ENCODE peak calls at places on chromosomes 7 and 10, in nine cellular contexts. T, M, S, D, O, I, V, N and L are unnamed samples.
A peak's percentile ranks its signal among the peaks of the same experiment; 100 is the strongest.

GRCh38 chr7:112074464-112074863 is 131.7 kb downstream of the DOCK4 start:
- DNase-seq in T (no peak), M (no peak), S (no peak), D (no peak), O (no peak), I (no peak), V (no peak), N (no peak), L (no peak)

GRCh38 chr7:100372694-100373093 is 593 bp upstream of the PILRA start:
- DNase-seq in T (no peak), M (no peak), S (no peak), D (no peak), O (no peak), I (no peak), V (no peak), N (no peak), L (peak; percentile 45)

GRCh38 chr10:74329873-74330272 is 178.9 kb downstream of the ADK start:
- DNase-seq in T (no peak), M (no peak), S (no peak), D (no peak), O (no peak), I (no peak), V (no peak), N (no peak), L (no peak)

GRCh38 chr10:122062831-122063674 is 74.1 kb downstream of the TACC2 start:
- DNase-seq in T (no peak), M (peak; percentile 97), S (peak; percentile 97), D (peak; percentile 79), O (no peak), I (no peak), V (peak; percentile 80), N (peak; percentile 91), L (no peak)

GRCh38 chr10:14486777-14487510 is 156.2 kb upstream of the FRMD4A start:
- DNase-seq in T (no peak), M (no peak), S (no peak), D (no peak), O (no peak), I (no peak), V (no peak), N (no peak), L (no peak)

GRCh38 chr7:81331061-81332018 is 412.5 kb upstream of the SEMA3C start:
- DNase-seq in T (no peak), M (no peak), S (no peak), D (no peak), O (no peak), I (no peak), V (no peak), N (no peak), L (no peak)

GRCh38 chr10:16583382-16583781 is 61.7 kb upstream of the C1QL3 start:
- DNase-seq in T (no peak), M (peak; percentile 4), S (no peak), D (no peak), O (no peak), I (no peak), V (no peak), N (no peak), L (no peak)

GRCh38 chr10:61356342-61356741 is 96.8 kb downstream of the TMEM26 start:
- DNase-seq in T (no peak), M (no peak), S (no peak), D (no peak), O (no peak), I (no peak), V (no peak), N (no peak), L (no peak)

GRCh38 chr7:99204078-99204477 is 3.8 kb downstream of the KPNA7 start:
- DNase-seq in T (no peak), M (no peak), S (no peak), D (no peak), O (no peak), I (no peak), V (no peak), N (no peak), L (no peak)

GRCh38 chr10:43211030-43211429 is 55.8 kb downstream of the RASGEF1A start:
- DNase-seq in T (no peak), M (no peak), S (no peak), D (no peak), O (no peak), I (no peak), V (no peak), N (no peak), L (peak; percentile 16)

GRCh38 chr7:26279405-26279804 is 12.3 kb upstream of the SNX10 start:
- DNase-seq in T (no peak), M (peak; percentile 47), S (no peak), D (no peak), O (no peak), I (no peak), V (no peak), N (no peak), L (no peak)

GRCh38 chr7:111292026-111292430 is 201.1 kb downstream of the LRRN3 start:
- DNase-seq in T (no peak), M (no peak), S (no peak), D (no peak), O (no peak), I (no peak), V (no peak), N (no peak), L (no peak)

GRCh38 chr10:21194510-21194993 is 297.4 kb upstream of the NEBL start:
- DNase-seq in T (no peak), M (peak; percentile 31), S (peak; percentile 64), D (no peak), O (no peak), I (no peak), V (no peak), N (no peak), L (no peak)

GRCh38 chr7:136857573-136857972 is 10.9 kb upstream of the CHRM2 start:
- DNase-seq in T (no peak), M (no peak), S (peak; percentile 15), D (no peak), O (no peak), I (no peak), V (no peak), N (no peak), L (no peak)

DNA sequence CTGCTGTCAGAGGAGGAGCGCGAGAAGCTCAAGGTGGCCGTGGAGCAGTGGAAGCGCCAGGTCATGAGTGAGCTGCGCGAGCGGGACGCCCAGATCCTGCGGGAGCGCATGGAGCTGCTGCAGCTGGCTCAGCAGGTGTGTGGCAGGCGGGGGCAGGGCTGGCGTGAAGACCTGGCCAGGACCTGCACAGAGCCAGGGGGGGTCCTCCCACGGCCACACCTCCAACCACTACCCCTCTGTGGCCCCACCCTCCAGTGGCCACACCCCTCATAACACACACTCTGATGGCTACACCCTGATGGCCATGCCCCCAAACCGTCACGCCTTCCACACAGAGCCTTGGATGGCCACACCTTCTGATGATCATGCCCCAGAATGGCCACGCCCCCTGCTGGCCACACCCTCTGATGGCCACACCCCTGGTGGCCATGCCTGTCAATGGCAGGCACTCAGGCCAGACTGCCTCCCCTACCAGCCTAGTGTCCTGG is 23.4 kb upstream of the DPYSL4 start:
- DNase-seq in T (peak; percentile 45), M (peak; percentile 33), S (peak; percentile 96), D (no peak), O (no peak), I (peak; percentile 65), V (peak; percentile 36), N (no peak), L (no peak)
- TF ChIP-seq CTCF in T (no peak), M (peak; percentile 8), S (no peak), D (no peak), O (no peak), I (no peak), V (peak; percentile 37), N (no peak), L (no peak)

GRCh38 chr10:48649349-48649944 is 35.2 kb upstream of the WDFY4 start:
- DNase-seq in T (no peak), M (no peak), S (no peak), D (no peak), O (no peak), I (no peak), V (no peak), N (no peak), L (no peak)
- TF ChIP-seq CTCF in T (no peak), M (no peak), S (no peak), D (no peak), O (no peak), I (no peak), V (no peak), N (no peak), L (no peak)

DNA sequence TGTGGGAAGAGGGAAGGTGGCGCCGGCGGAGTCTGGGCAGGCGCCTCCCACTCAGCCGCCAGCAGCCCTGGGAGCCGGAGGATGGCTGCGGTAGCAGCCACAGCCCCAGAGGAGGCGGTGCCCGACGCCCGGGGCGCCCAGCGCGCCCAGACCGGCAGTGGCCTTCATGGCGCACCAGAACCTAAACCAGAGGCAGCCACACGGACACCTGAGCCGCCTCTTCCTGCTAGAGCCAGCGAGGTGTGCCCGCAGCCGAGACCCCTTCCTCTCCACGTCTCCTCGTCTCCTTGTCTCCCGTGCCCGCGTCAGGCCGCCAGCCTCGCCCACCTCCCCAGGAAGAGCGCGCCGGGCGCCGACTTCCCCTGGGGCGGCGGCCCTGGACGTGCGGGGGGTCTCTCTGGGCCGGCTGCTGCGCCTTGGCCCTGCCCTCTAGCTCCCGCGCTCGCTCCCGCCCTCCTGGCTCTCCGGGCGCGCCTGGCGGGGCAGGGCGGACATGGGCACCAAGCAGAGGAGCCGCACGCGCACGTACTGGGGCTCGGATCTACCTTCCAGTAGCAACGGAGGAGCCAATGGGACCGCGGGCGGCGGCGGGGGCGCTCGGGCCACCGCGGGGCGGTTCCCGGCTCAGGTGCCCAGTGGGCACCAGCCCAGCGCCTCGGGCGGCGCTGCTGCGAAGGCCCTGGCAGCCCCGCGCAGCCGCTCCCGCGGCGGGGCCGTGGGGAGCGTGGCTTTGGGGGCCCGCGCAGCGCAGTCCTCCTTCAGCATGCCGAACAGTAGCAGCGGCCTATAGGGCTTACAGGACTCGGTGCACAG is 33.0 kb upstream of the SFTPD start:
- DNase-seq in T (peak; percentile 41), M (peak; percentile 6), S (no peak), D (no peak), O (no peak), I (peak; percentile 26), V (peak; percentile 55), N (peak; percentile 19), L (no peak)
- TF ChIP-seq CTCF in T (no peak), M (no peak), S (no peak), D (no peak), O (no peak), I (no peak), V (peak; percentile 28), N (no peak), L (no peak)

GRCh38 chr10:35237766-35238512 is 98.4 kb upstream of the CCNY start:
- DNase-seq in T (no peak), M (peak; percentile 44), S (no peak), D (no peak), O (no peak), I (no peak), V (no peak), N (no peak), L (no peak)

GRCh38 chr10:35231646-35232045 is 104.7 kb upstream of the CCNY start:
- DNase-seq in T (no peak), M (no peak), S (no peak), D (no peak), O (no peak), I (no peak), V (no peak), N (no peak), L (no peak)

GRCh38 chr10:35234073-35234472 is 102.2 kb upstream of the CCNY start:
- DNase-seq in T (no peak), M (no peak), S (no peak), D (no peak), O (no peak), I (no peak), V (no peak), N (no peak), L (no peak)

GRCh38 chr10:35232509-35232908 is 103.8 kb upstream of the CCNY start:
- DNase-seq in T (no peak), M (no peak), S (no peak), D (no peak), O (no peak), I (no peak), V (no peak), N (no peak), L (no peak)

GRCh38 chr10:35236739-35237138 is 99.6 kb upstream of the CCNY start:
- DNase-seq in T (no peak), M (peak; percentile 25), S (no peak), D (no peak), O (no peak), I (no peak), V (no peak), N (no peak), L (no peak)
- TF ChIP-seq CTCF in T (peak; percentile 61), M (peak; percentile 67), S (peak; percentile 74), D (no peak), O (no peak), I (peak; percentile 3), V (peak; percentile 55), N (no peak), L (no peak)